ENCODE peak calls at places on chromosome 3, in six cellular contexts. X, V, Z, G, W and E are unnamed samples.

GRCh38 chr3:174089592-174089991 is 692.0 kb downstream of the NLGN1 start:
- DNase-seq in V (no peak), W (no peak), X (peak; percentile 3), G (no peak), Z (no peak), E (no peak)

GRCh38 chr3:147195896-147196295 is 210.4 kb downstream of the ZIC4 start:
- DNase-seq in Z (no peak), X (no peak), V (peak; percentile 58), G (no peak), W (no peak), E (no peak)

GRCh38 chr3:55364426-55364825 is 122.7 kb downstream of the WNT5A start:
- DNase-seq in V (peak; percentile 69), X (no peak), W (no peak), G (no peak), Z (no peak), E (no peak)

GRCh38 chr3:160369784-160370183 is 29.2 kb downstream of the IFT80 start:
- DNase-seq in G (no peak), Z (no peak), W (no peak), V (no peak), X (no peak), E (no peak)

GRCh38 chr3:197901626-197902025 is 48.4 kb upstream of the RPL35A start:
- DNase-seq in X (no peak), Z (no peak), G (no peak), V (no peak), W (no peak), E (no peak)

GRCh38 chr3:120442975-120443517 is 7.7 kb downstream of the FSTL1 start:
- DNase-seq in G (no peak), X (no peak), V (peak; percentile 57), Z (no peak), W (no peak), E (no peak)

GRCh38 chr3:83968386-83968785 is 990.4 kb upstream of the CADM2 start:
- DNase-seq in X (no peak), Z (no peak), W (no peak), V (no peak), G (no peak), E (no peak)

GRCh38 chr3:14203521-14204079 is 25.0 kb downstream of the LSM3 start:
- DNase-seq in V (peak; percentile 83), X (peak; percentile 70), G (no peak), Z (peak; percentile 65), W (no peak), E (peak; percentile 69)

GRCh38 chr3:127584734-127585133 is 5.8 kb downstream of the TPRA1 start:
- DNase-seq in G (no peak), W (no peak), V (no peak), Z (no peak), X (no peak), E (no peak)

GRCh38 chr3:160105902-160106584 is 117.4 kb downstream of the IL12A start:
- DNase-seq in G (no peak), Z (no peak), V (no peak), X (no peak), W (no peak), E (no peak)

GRCh38 chr3:119538772-119539171 is 20.6 kb downstream of the CD80 start:
- DNase-seq in X (no peak), V (no peak), W (no peak), G (no peak), Z (no peak), E (no peak)

GRCh38 chr3:113153499-113154107 is 57.8 kb upstream of the BOC start:
- DNase-seq in W (no peak), Z (no peak), V (peak; percentile 16), G (no peak), X (no peak), E (no peak)

GRCh38 chr3:148911173-148911572 is 46.1 kb downstream of the CPA3 start:
- DNase-seq in X (no peak), G (no peak), W (no peak), Z (no peak), V (no peak), E (no peak)

GRCh38 chr3:29384640-29385039 is 103.8 kb downstream of the RBMS3 start:
- DNase-seq in W (no peak), V (peak; percentile 83), X (peak; percentile 34), G (peak; percentile 52), Z (no peak), E (peak; percentile 20)

GRCh38 chr3:180631317-180631716 is 29.4 kb downstream of the TTC14 start:
- DNase-seq in X (no peak), Z (no peak), V (peak; percentile 16), W (no peak), G (no peak), E (no peak)

GRCh38 chr3:78858165-78858564 is 909.6 kb downstream of the ROBO1 start:
- DNase-seq in Z (no peak), X (no peak), G (no peak), W (no peak), V (peak; percentile 34), E (no peak)

GRCh38 chr3:159669753-159670152 is 318.9 kb upstream of the IL12A start:
- DNase-seq in V (no peak), Z (no peak), W (no peak), X (peak; percentile 18), G (no peak), E (no peak)

GRCh38 chr3:99868438-99868723 is 50.7 kb downstream of the CMSS1 start:
- DNase-seq in G (no peak), Z (no peak), V (peak; percentile 49), X (no peak), W (no peak), E (no peak)

GRCh38 chr3:14771593-14772497 is 46.9 kb upstream of the FGD5 start:
- DNase-seq in V (no peak), Z (no peak), G (no peak), X (peak; percentile 10), W (no peak), E (no peak)

GRCh38 chr3:195595778-195596531 is 12.2 kb upstream of the APOD start:
- DNase-seq in W (no peak), X (no peak), Z (no peak), G (no peak), V (no peak), E (peak; percentile 23)

GRCh38 chr3:45464336-45464809 is 76.0 kb downstream of the LARS2 start:
- DNase-seq in X (no peak), W (no peak), V (no peak), G (no peak), Z (no peak), E (peak; percentile 25)

GRCh38 chr3:177336841-177337430 is 139.7 kb upstream of the TBL1XR1 start:
- DNase-seq in G (no peak), V (peak; percentile 66), Z (no peak), X (no peak), W (no peak), E (no peak)

GRCh38 chr3:141242035-141242721 is 10.6 kb downstream of the PXYLP1 start:
- DNase-seq in W (no peak), X (no peak), G (no peak), V (peak; percentile 84), Z (no peak), E (no peak)

GRCh38 chr3:150870406-150870805 is 34.8 kb downstream of the MINDY4B start:
- DNase-seq in W (no peak), V (peak; percentile 73), Z (no peak), G (no peak), X (no peak), E (no peak)

GRCh38 chr3:138351916-138352555 is 3.7 kb downstream of the MRAS start:
- DNase-seq in X (no peak), V (peak; percentile 39), Z (no peak), W (no peak), G (no peak), E (peak; percentile 65)

GRCh38 chr3:133915685-133916639 is 20.3 kb upstream of the RAB6B start:
- DNase-seq in Z (no peak), V (no peak), G (no peak), X (no peak), W (no peak), E (no peak)

GRCh38 chr3:117955196-117955595 is 1079.5 kb downstream of the IGSF11 start:
- DNase-seq in G (no peak), Z (no peak), W (no peak), V (peak; percentile 32), X (no peak), E (no peak)

GRCh38 chr3:13050446-13050845 is 22.8 kb downstream of the IQSEC1 start:
- DNase-seq in G (no peak), X (no peak), V (no peak), Z (no peak), W (no peak), E (no peak)

GRCh38 chr3:13051066-13051465 is 22.2 kb downstream of the IQSEC1 start:
- DNase-seq in V (no peak), X (peak; percentile 63), Z (no peak), W (no peak), G (no peak), E (no peak)

GRCh38 chr3:13051581-13051980 is 21.6 kb downstream of the IQSEC1 start:
- DNase-seq in V (no peak), W (no peak), X (no peak), Z (no peak), G (no peak), E (no peak)

GRCh38 chr3:13047296-13048165 is 25.7 kb downstream of the IQSEC1 start:
- DNase-seq in G (no peak), X (no peak), V (no peak), W (no peak), Z (no peak), E (no peak)

DNA sequence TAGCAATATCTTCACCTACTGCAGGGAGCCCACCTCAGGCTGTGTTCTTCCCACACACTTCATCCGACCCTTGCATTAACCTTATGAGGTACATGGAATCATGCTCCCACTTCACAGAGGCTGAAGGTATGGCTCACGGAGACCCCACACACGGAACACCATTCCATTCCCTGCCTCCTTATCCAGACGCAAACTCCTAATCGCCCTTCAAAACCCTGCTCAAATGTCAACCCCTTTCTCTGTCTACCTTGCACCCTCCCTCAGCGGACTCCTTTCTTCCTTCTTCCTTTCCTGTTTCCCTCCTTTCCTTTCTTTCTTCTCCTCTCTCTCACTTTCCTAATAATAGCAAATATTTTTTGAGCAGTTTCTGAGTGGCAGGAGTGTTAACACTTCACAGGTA is 23.8 kb downstream of the IQSEC1 start:
- DNase-seq in Z (no peak), X (no peak), V (no peak), G (no peak), W (no peak), E (no peak)
- H3K4me1 ChIP-seq in Z (no peaks in the 10 kb centered on the region), X (no peaks in the 10 kb centered on the region), V (no peaks in the 10 kb centered on the region), G (no peaks in the 10 kb centered on the region), W (peaks cover 10% of the 10 kb centered on the region), E (no peaks in the 10 kb centered on the region)

DNA sequence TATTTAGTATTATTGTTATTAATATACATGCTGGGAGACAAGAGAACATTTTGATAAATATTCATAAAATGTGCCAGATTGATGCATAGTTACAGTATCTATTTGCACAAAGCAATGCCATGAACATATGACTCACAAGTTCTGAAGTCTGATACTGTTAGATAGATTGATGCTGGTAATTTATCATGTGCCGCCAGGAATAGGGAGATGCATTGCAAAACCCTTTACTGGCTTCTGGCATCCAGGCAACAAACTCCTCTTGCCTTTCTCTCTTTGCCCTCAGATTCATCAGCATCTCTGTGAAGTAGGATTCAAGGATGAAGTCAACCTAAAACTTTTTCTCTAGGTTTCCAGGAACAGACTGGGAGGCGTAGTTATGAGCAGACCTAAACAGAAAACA is 41.0 kb upstream of the SLC25A26 start:
- DNase-seq in V (no peak), G (no peak), W (no peak), X (no peak), Z (no peak), E (no peak)
- H3K4me1 ChIP-seq in V (no peaks in the 10 kb centered on the region), G (peaks cover 4% of the 10 kb centered on the region), W (no peaks in the 10 kb centered on the region), X (no peaks in the 10 kb centered on the region), Z (no peaks in the 10 kb centered on the region), E (peaks cover 49% of the 10 kb centered on the region)

GRCh38 chr3:124722589-124722988 is 7.7 kb upstream of the UMPS start:
- DNase-seq in X (no peak), W (no peak), G (no peak), Z (no peak), V (no peak), E (no peak)
- H3K4me1 ChIP-seq in X (no peaks in the 10 kb centered on the region), W (no peaks in the 10 kb centered on the region), G (no peaks in the 10 kb centered on the region), Z (no peaks in the 10 kb centered on the region), V (no peaks in the 10 kb centered on the region), E (no peaks in the 10 kb centered on the region)

GRCh38 chr3:168093229-168093628 is 2.5 kb downstream of the GOLIM4 start:
- DNase-seq in X (no peak), Z (no peak), V (no peak), G (no peak), W (no peak), E (no peak)
- H3K4me1 ChIP-seq in X (peaks cover 12% of the 10 kb centered on the region), Z (peaks cover 71% of the 10 kb centered on the region), V (peaks cover 68% of the 10 kb centered on the region), G (peaks cover 12% of the 10 kb centered on the region), W (peaks cover 6% of the 10 kb centered on the region), E (peaks cover 62% of the 10 kb centered on the region)